ENCODE peak calls at places on chromosome 19, in ten cellular contexts. One of them, this sample, is unnamed.

GRCh38 chr19:37389234-37389633 is 18.3 kb downstream of the ZNF527 start:
- DNase-seq in mesendoderm: peak
- DNase-seq in PC-3: no peak
- DNase-seq in OCI-LY7: no peak
- DNase-seq in A549: no peak
- DNase-seq in H9: no peak
- DNase-seq in IMR-90: no peak
- DNase-seq in neural progenitor cell: no peak
- DNase-seq in endothelial cell of umbilical vein: no peak
- DNase-seq in GM23338: no peak
- DNase-seq in this sample: no peak

GRCh38 chr19:33278023-33278402 is 24.3 kb downstream of the CEBPA start:
- DNase-seq in A549: no peak
- DNase-seq in H9: no peak
- DNase-seq in endothelial cell of umbilical vein: no peak
- DNase-seq in PC-3: no peak
- DNase-seq in neural progenitor cell: no peak
- DNase-seq in OCI-LY7: no peak
- DNase-seq in IMR-90: no peak
- DNase-seq in mesendoderm: no peak
- DNase-seq in GM23338: no peak
- DNase-seq in this sample: no peak

GRCh38 chr19:57280913-57281425 is 684 bp downstream of the ZNF460 start:
- DNase-seq in GM23338: no peak
- DNase-seq in PC-3: peak
- DNase-seq in OCI-LY7: peak
- DNase-seq in IMR-90: no peak
- DNase-seq in endothelial cell of umbilical vein: no peak
- DNase-seq in mesendoderm: no peak
- DNase-seq in neural progenitor cell: no peak
- DNase-seq in H9: no peak
- DNase-seq in A549: peak
- DNase-seq in this sample: peak

GRCh38 chr19:9323557-9323918 is 441 bp upstream of the ZNF559 start:
- DNase-seq in neural progenitor cell: no peak
- DNase-seq in GM23338: peak
- DNase-seq in mesendoderm: peak
- DNase-seq in IMR-90: peak
- DNase-seq in PC-3: peak
- DNase-seq in H9: peak
- DNase-seq in endothelial cell of umbilical vein: peak
- DNase-seq in OCI-LY7: peak
- DNase-seq in A549: peak
- DNase-seq in this sample: peak

GRCh38 chr19:14147797-14148605 is 11.6 kb upstream of the ASF1B start:
- DNase-seq in GM23338: peak
- DNase-seq in H9: peak
- DNase-seq in endothelial cell of umbilical vein: peak
- DNase-seq in IMR-90: peak
- DNase-seq in mesendoderm: peak
- DNase-seq in OCI-LY7: peak
- DNase-seq in neural progenitor cell: peak
- DNase-seq in PC-3: peak
- DNase-seq in A549: peak
- DNase-seq in this sample: peak

GRCh38 chr19:49664171-49665070 is 1.2 kb downstream of the IRF3 start:
- DNase-seq in neural progenitor cell: peak
- DNase-seq in PC-3: peak
- DNase-seq in mesendoderm: peak
- DNase-seq in endothelial cell of umbilical vein: peak
- DNase-seq in H9: peak
- DNase-seq in GM23338: peak
- DNase-seq in OCI-LY7: peak
- DNase-seq in IMR-90: peak
- DNase-seq in A549: peak
- DNase-seq in this sample: peak

GRCh38 chr19:29831041-29831548 is 19.3 kb downstream of the CCNE1 start:
- DNase-seq in H9: no peak
- DNase-seq in endothelial cell of umbilical vein: peak
- DNase-seq in neural progenitor cell: no peak
- DNase-seq in GM23338: no peak
- DNase-seq in PC-3: peak
- DNase-seq in OCI-LY7: no peak
- DNase-seq in A549: no peak
- DNase-seq in IMR-90: no peak
- DNase-seq in mesendoderm: no peak
- DNase-seq in this sample: no peak

GRCh38 chr19:13012390-13012689 is 17.1 kb downstream of the NFIX start:
- DNase-seq in PC-3: no peak
- DNase-seq in OCI-LY7: no peak
- DNase-seq in A549: no peak
- DNase-seq in IMR-90: no peak
- DNase-seq in H9: no peak
- DNase-seq in neural progenitor cell: no peak
- DNase-seq in mesendoderm: no peak
- DNase-seq in GM23338: no peak
- DNase-seq in endothelial cell of umbilical vein: no peak
- DNase-seq in this sample: no peak

GRCh38 chr19:22606212-22606553 is 27.9 kb upstream of the ZNF492 start:
- DNase-seq in H9: no peak
- DNase-seq in neural progenitor cell: no peak
- DNase-seq in mesendoderm: no peak
- DNase-seq in endothelial cell of umbilical vein: no peak
- DNase-seq in OCI-LY7: no peak
- DNase-seq in GM23338: no peak
- DNase-seq in A549: no peak
- DNase-seq in PC-3: no peak
- DNase-seq in IMR-90: no peak
- DNase-seq in this sample: no peak

GRCh38 chr19:8208710-8209110 is 460 bp upstream of the CERS4 start:
- DNase-seq in neural progenitor cell: no peak
- DNase-seq in PC-3: no peak
- DNase-seq in OCI-LY7: no peak
- DNase-seq in GM23338: no peak
- DNase-seq in IMR-90: no peak
- DNase-seq in H9: no peak
- DNase-seq in mesendoderm: no peak
- DNase-seq in endothelial cell of umbilical vein: no peak
- DNase-seq in A549: no peak
- DNase-seq in this sample: no peak

GRCh38 chr19:2771786-2772674 is 11.0 kb downstream of the SGTA start:
- DNase-seq in PC-3: no peak
- DNase-seq in endothelial cell of umbilical vein: no peak
- DNase-seq in GM23338: no peak
- DNase-seq in neural progenitor cell: no peak
- DNase-seq in H9: no peak
- DNase-seq in OCI-LY7: no peak
- DNase-seq in IMR-90: no peak
- DNase-seq in A549: no peak
- DNase-seq in mesendoderm: no peak
- DNase-seq in this sample: no peak

GRCh38 chr19:13031917-13032623 is 36.8 kb downstream of the NFIX start:
- DNase-seq in A549: no peak
- DNase-seq in H9: no peak
- DNase-seq in neural progenitor cell: peak
- DNase-seq in PC-3: peak
- DNase-seq in mesendoderm: no peak
- DNase-seq in endothelial cell of umbilical vein: no peak
- DNase-seq in OCI-LY7: no peak
- DNase-seq in IMR-90: peak
- DNase-seq in GM23338: no peak
- DNase-seq in this sample: peak

GRCh38 chr19:14113762-14114414 is 3.7 kb downstream of the PRKACA start:
- DNase-seq in neural progenitor cell: no peak
- DNase-seq in endothelial cell of umbilical vein: no peak
- DNase-seq in GM23338: peak
- DNase-seq in PC-3: peak
- DNase-seq in OCI-LY7: peak
- DNase-seq in H9: no peak
- DNase-seq in A549: no peak
- DNase-seq in IMR-90: no peak
- DNase-seq in mesendoderm: peak
- DNase-seq in this sample: no peak

GRCh38 chr19:6686628-6686975 is 16.6 kb upstream of the TNFSF14 start:
- DNase-seq in PC-3: no peak
- DNase-seq in neural progenitor cell: no peak
- DNase-seq in GM23338: no peak
- DNase-seq in A549: no peak
- DNase-seq in H9: no peak
- DNase-seq in OCI-LY7: no peak
- DNase-seq in endothelial cell of umbilical vein: no peak
- DNase-seq in IMR-90: no peak
- DNase-seq in mesendoderm: no peak
- DNase-seq in this sample: no peak

DNA sequence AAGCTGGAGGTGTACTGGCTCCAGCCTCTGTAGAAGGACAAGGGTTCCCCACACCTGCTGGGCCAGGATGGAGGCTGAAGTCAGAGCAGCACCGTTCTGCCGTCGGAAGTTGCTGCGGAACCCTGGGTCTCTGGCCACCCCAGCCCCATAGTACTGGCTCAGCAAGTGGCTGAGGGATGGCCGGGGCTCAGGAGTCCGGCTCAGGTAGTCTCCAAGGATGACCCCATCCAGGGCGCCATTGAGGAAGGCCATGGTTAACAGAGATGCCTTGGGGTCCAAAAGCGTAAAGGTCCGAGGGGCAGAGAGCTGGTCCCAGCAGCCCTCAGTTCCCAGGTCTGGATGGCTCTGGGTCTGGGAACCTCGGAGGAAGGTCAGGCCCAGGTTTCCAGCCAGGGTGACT is 3.7 kb downstream of the PGLYRP2 start:
- DNase-seq in IMR-90: no peak
- DNase-seq in neural progenitor cell: no peak
- DNase-seq in PC-3: no peak
- DNase-seq in endothelial cell of umbilical vein: no peak
- DNase-seq in H9: no peak
- DNase-seq in A549: no peak
- DNase-seq in GM23338: no peak
- DNase-seq in OCI-LY7: no peak
- DNase-seq in mesendoderm: no peak
- DNase-seq in this sample: no peak
- H3K4me2 ChIP-seq in IMR-90: no peak
- H3K4me2 ChIP-seq in neural progenitor cell: no peak
- H3K4me2 ChIP-seq in PC-3: no peak
- H3K4me2 ChIP-seq in endothelial cell of umbilical vein: no peak
- H3K4me2 ChIP-seq in H9: no peak
- H3K4me2 ChIP-seq in A549: no peak
- H3K4me2 ChIP-seq in GM23338: no peak
- H3K4me2 ChIP-seq in OCI-LY7: no peak
- H3K4me2 ChIP-seq in mesendoderm: no peak
- H3K4me2 ChIP-seq in this sample: no peak

GRCh38 chr19:46481187-46481586 is 9.8 kb upstream of the PNMA8A start:
- DNase-seq in endothelial cell of umbilical vein: no peak
- DNase-seq in A549: no peak
- DNase-seq in IMR-90: peak
- DNase-seq in H9: no peak
- DNase-seq in PC-3: no peak
- DNase-seq in mesendoderm: no peak
- DNase-seq in neural progenitor cell: no peak
- DNase-seq in GM23338: no peak
- DNase-seq in OCI-LY7: no peak
- DNase-seq in this sample: peak
- H3K27ac ChIP-seq in endothelial cell of umbilical vein: no peak
- H3K27ac ChIP-seq in A549: no peak
- H3K27ac ChIP-seq in IMR-90: peak
- H3K27ac ChIP-seq in H9: no peak
- H3K27ac ChIP-seq in PC-3: no peak
- H3K27ac ChIP-seq in mesendoderm: no peak
- H3K27ac ChIP-seq in neural progenitor cell: no peak
- H3K27ac ChIP-seq in GM23338: no peak
- H3K27ac ChIP-seq in OCI-LY7: no peak
- H3K27ac ChIP-seq in this sample: no peak

GRCh38 chr19:1097810-1098176 is 2.6 kb upstream of the POLR2E start:
- DNase-seq in mesendoderm: no peak
- DNase-seq in IMR-90: no peak
- DNase-seq in PC-3: no peak
- DNase-seq in endothelial cell of umbilical vein: no peak
- DNase-seq in OCI-LY7: no peak
- DNase-seq in A549: no peak
- DNase-seq in H9: no peak
- DNase-seq in neural progenitor cell: no peak
- DNase-seq in GM23338: no peak
- DNase-seq in this sample: no peak
- H3K4me2 ChIP-seq in mesendoderm: no peak
- H3K4me2 ChIP-seq in IMR-90: no peak
- H3K4me2 ChIP-seq in PC-3: peak
- H3K4me2 ChIP-seq in endothelial cell of umbilical vein: no peak
- H3K4me2 ChIP-seq in OCI-LY7: no peak
- H3K4me2 ChIP-seq in A549: peak
- H3K4me2 ChIP-seq in H9: no peak
- H3K4me2 ChIP-seq in neural progenitor cell: no peak
- H3K4me2 ChIP-seq in GM23338: no peak
- H3K4me2 ChIP-seq in this sample: no peak

GRCh38 chr19:45396389-45397260 is 8.2 kb downstream of the PPP1R13L start:
- DNase-seq in neural progenitor cell: no peak
- DNase-seq in endothelial cell of umbilical vein: no peak
- DNase-seq in PC-3: no peak
- DNase-seq in H9: no peak
- DNase-seq in mesendoderm: peak
- DNase-seq in IMR-90: no peak
- DNase-seq in OCI-LY7: no peak
- DNase-seq in A549: no peak
- DNase-seq in GM23338: no peak
- DNase-seq in this sample: no peak

GRCh38 chr19:45395524-45396388 is 9.1 kb downstream of the PPP1R13L start:
- DNase-seq in endothelial cell of umbilical vein: no peak
- DNase-seq in IMR-90: no peak
- DNase-seq in A549: no peak
- DNase-seq in PC-3: no peak
- DNase-seq in neural progenitor cell: peak
- DNase-seq in mesendoderm: peak
- DNase-seq in GM23338: peak
- DNase-seq in OCI-LY7: no peak
- DNase-seq in H9: peak
- DNase-seq in this sample: no peak

GRCh38 chr19:45385392-45386221 is 15.2 kb upstream of the ERCC2 start:
- DNase-seq in A549: no peak
- DNase-seq in IMR-90: no peak
- DNase-seq in neural progenitor cell: peak
- DNase-seq in PC-3: no peak
- DNase-seq in endothelial cell of umbilical vein: no peak
- DNase-seq in GM23338: peak
- DNase-seq in OCI-LY7: no peak
- DNase-seq in H9: peak
- DNase-seq in mesendoderm: peak
- DNase-seq in this sample: no peak

GRCh38 chr19:45391871-45392665 is 12.8 kb downstream of the PPP1R13L start:
- DNase-seq in mesendoderm: no peak
- DNase-seq in A549: no peak
- DNase-seq in IMR-90: no peak
- DNase-seq in endothelial cell of umbilical vein: no peak
- DNase-seq in GM23338: no peak
- DNase-seq in PC-3: no peak
- DNase-seq in H9: no peak
- DNase-seq in OCI-LY7: no peak
- DNase-seq in neural progenitor cell: no peak
- DNase-seq in this sample: no peak

DNA sequence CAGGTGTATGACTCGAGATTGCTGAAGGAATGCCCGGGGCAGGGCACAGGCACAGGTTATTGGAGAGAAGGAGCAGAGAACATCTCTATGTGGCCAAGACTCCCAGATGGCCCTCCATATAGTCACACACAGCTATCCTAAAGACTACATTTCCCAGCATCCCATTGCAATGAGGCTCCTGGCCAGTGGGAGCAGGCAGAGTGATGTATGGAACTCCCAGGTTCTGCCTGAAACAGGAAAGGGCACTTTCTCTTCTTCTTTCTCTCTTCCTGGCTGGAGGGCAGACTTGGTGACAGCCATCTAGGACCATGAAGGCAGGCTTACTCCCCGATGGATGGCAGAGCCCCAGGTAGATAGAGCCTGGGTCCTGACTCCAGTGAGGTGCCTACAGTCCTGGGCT is 13.5 kb downstream of the PPP1R13L start:
- DNase-seq in GM23338: peak
- DNase-seq in A549: no peak
- DNase-seq in mesendoderm: peak
- DNase-seq in endothelial cell of umbilical vein: no peak
- DNase-seq in OCI-LY7: peak
- DNase-seq in neural progenitor cell: peak
- DNase-seq in IMR-90: peak
- DNase-seq in H9: peak
- DNase-seq in PC-3: peak
- DNase-seq in this sample: no peak
- H3K27ac ChIP-seq in GM23338: no peak
- H3K27ac ChIP-seq in A549: no peak
- H3K27ac ChIP-seq in mesendoderm: no peak
- H3K27ac ChIP-seq in endothelial cell of umbilical vein: no peak
- H3K27ac ChIP-seq in OCI-LY7: no peak
- H3K27ac ChIP-seq in neural progenitor cell: no peak
- H3K27ac ChIP-seq in IMR-90: no peak
- H3K27ac ChIP-seq in H9: no peak
- H3K27ac ChIP-seq in PC-3: no peak
- H3K27ac ChIP-seq in this sample: no peak

This sample was measured in fibroblast of lung.